ENCODE peak calls at places on chromosomes 6 and 20, in six cellular contexts. M is ovary, I is right lobe of liver, O is gastrocnemius medialis, H is HepG2, S is heart left ventricle. P is an unnamed sample.

GRCh38 chr6:23465912-23466311 is 660.1 kb upstream of the NRSN1 start:
- DNase-seq in S (no peak), M (no peak), O (no peak), H (no peak), I (no peak), P (no peak)

GRCh38 chr20:25081065-25081729 is 744 bp downstream of the VSX1 start:
- DNase-seq in S (no peak), O (no peak), I (no peak), M (no peak), H (no peak), P (peak)

GRCh38 chr20:47258745-47259695 is 97.5 kb downstream of the ZMYND8 start:
- DNase-seq in M (peak), I (no peak), H (no peak), O (no peak), S (no peak), P (no peak)

GRCh38 chr20:460707-461106 is 1.6 kb downstream of the TBC1D20 start:
- DNase-seq in O (peak), M (no peak), I (peak), S (no peak), H (peak), P (peak)

GRCh38 chr6:169289671-169290408 is 36.2 kb upstream of the THBS2 start:
- DNase-seq in S (no peak), I (no peak), H (no peak), O (peak), M (no peak), P (no peak)

GRCh38 chr6:166907871-166908806 is 48.2 kb downstream of the RNASET2 start:
- DNase-seq in H (peak), I (no peak), S (no peak), M (no peak), O (no peak), P (no peak)

GRCh38 chr6:111741177-111741952 is 131.9 kb downstream of the FYN start:
- DNase-seq in H (no peak), S (no peak), O (no peak), I (no peak), M (no peak), P (no peak)

GRCh38 chr20:51462566-51463276 is 79.8 kb downstream of the NFATC2 start:
- DNase-seq in M (peak), H (no peak), O (peak), I (peak), S (peak), P (no peak)

GRCh38 chr20:63696311-63696627 is 183 bp upstream of the TNFRSF6B start:
- DNase-seq in O (no peak), H (no peak), M (no peak), I (peak), S (no peak), P (no peak)

GRCh38 chr6:16345449-16346330 is 107.3 kb downstream of the GMPR start:
- DNase-seq in O (no peak), M (no peak), S (no peak), H (peak), I (no peak), P (no peak)

GRCh38 chr20:46694484-46694883 is 5.2 kb upstream of the TP53RK start:
- DNase-seq in I (no peak), S (no peak), H (no peak), M (no peak), O (no peak), P (no peak)

GRCh38 chr6:52284131-52284459 is 447 bp downstream of the MCM3 start:
- DNase-seq in H (peak), S (no peak), O (no peak), M (peak), I (peak), P (peak)

GRCh38 chr20:59825563-59825920 is 107.9 kb downstream of the SYCP2 start:
- DNase-seq in M (no peak), O (no peak), H (no peak), S (no peak), I (no peak), P (peak)

DNA sequence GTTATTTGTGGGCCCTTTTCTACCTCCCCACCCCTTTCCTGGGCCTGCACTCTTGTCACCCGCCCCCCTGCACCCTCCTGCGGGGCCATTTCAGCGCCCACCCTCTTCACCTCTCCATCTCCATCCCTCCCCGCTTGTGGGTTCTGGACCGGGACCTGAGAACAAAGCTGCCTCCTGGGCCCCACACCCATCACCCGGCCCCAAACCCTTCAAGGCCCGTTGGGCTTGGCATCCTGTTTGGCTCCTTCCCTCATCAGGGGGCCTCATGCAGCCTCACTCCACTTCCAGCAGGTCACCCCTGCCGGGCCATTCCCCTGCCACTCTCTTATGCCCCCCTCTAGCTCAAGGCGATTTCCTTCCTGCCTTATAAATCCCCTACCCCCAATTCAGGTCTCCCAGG is 67.4 kb downstream of the SRC start:
- DNase-seq in I (no peak), S (no peak), O (no peak), M (no peak), H (no peak), P (no peak)
- TF ChIP-seq POLR2A in I (no peak), S (no peak), O (no peak), M (no peak), H (no peak), P (no peak)

GRCh38 chr6:49913656-49914055 is 47.3 kb upstream of the CRISP1 start:
- DNase-seq in M (no peak), I (no peak), O (no peak), S (no peak), H (no peak), P (no peak)

GRCh38 chr6:49915035-49915434 is 48.7 kb upstream of the CRISP1 start:
- DNase-seq in H (no peak), S (no peak), M (no peak), I (no peak), O (peak), P (no peak)

GRCh38 chr6:49912193-49912592 is 45.9 kb upstream of the CRISP1 start:
- DNase-seq in I (no peak), S (no peak), H (no peak), M (no peak), O (no peak), P (no peak)

GRCh38 chr6:49909508-49910047 is 43.2 kb upstream of the CRISP1 start:
- DNase-seq in S (no peak), M (no peak), H (no peak), O (no peak), I (no peak), P (no peak)

DNA sequence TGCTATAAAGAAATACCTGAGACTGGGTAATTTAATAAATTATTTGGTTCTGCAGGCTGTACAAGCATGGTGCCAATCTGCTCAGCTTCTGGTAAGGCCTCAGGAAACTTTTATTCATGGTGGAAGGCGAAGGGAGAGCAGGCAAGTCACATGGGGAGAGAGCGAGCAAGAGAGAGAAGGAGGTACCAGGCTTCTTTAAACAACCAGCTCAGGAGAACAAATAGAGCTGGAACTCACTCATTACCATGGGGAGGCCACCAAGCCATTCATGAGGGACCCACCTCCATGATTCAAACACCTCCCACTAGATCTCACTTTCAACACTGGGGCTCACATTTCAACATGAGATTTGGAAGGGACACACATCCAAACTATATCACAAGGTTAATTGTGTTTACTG is 44.9 kb upstream of the CRISP1 start:
- DNase-seq in H (no peak), S (no peak), I (no peak), M (no peak), O (no peak), P (no peak)
- TF ChIP-seq CTCF in H (no peak), S (no peak), I (no peak), M (no peak), O (no peak), P (no peak)

GRCh38 chr6:21245488-21245887 is 348.1 kb upstream of the SOX4 start:
- DNase-seq in M (no peak), S (no peak), H (no peak), O (no peak), I (no peak), P (no peak)

GRCh38 chr6:21241231-21242130 is 352.1 kb upstream of the SOX4 start:
- DNase-seq in M (no peak), O (no peak), I (no peak), H (peak), S (no peak), P (no peak)

GRCh38 chr6:21240709-21241108 is 352.8 kb upstream of the SOX4 start:
- DNase-seq in I (no peak), O (no peak), M (no peak), S (no peak), H (peak), P (no peak)

GRCh38 chr6:21244897-21245470 is 348.6 kb upstream of the SOX4 start:
- DNase-seq in O (no peak), I (no peak), S (no peak), H (no peak), M (no peak), P (no peak)

GRCh38 chr6:21246075-21246474 is 347.5 kb upstream of the SOX4 start:
- DNase-seq in I (no peak), S (no peak), M (no peak), H (no peak), O (no peak), P (no peak)
- H3K4me3 ChIP-seq in I (no peak), S (no peak), M (no peak), H (no peak), O (no peak), P (no peak)

DNA sequence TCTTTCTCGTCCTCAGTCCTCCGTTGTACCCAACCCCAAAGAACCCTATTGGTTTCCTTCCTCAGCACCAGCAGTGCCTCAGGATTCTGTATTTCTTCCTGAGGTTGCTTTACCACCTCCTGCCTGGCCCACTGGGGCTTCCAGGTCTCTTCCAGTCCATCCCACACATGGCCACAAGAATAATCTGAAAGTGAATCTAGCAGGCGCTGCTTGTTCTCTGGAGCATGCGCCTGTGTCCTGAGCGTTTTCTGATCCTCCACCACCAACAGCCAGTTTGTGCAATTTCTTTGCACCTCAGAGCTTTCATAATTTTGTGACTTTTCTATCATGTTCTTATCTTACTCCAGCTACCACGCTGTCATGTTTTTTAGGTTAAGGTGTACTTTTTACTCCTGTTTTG is 11.6 kb upstream of the HSP90AB1 start:
- DNase-seq in M (no peak), S (no peak), I (no peak), O (no peak), H (no peak), P (no peak)
- TF ChIP-seq POLR2A in M (no peak), S (no peak), I (no peak), O (no peak), H (no peak), P (no peak)

DNA sequence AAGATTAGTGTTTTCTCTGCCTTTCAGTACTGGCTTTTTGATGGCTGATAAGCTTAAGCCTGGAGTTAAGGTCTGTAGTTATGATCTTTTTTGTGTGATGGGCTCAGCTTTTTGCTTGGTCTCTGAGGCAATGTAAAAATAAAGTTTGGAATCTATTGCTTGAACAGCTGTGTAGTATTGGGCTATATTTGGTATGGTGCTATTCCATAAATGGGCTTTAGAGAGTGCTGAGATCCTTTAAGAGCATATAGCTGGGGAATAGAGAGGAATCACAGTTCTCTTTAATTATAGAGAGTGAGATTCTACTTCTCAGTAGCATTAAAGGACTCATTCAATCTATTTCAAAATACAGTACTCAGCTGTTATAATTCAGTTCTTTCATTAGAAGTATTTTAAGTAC is 40.8 kb downstream of the ZNF451 start:
- DNase-seq in S (no peak), O (no peak), I (no peak), H (no peak), M (no peak), P (no peak)
- TF ChIP-seq CTCF in S (no peak), O (no peak), I (no peak), H (no peak), M (no peak), P (no peak)

P was measured in lower leg skin.